ENCODE peak calls at places on chromosome X, in six cellular contexts. X is activated CD8-positive, alpha-beta memory T cell treated with anti-CD3 and anti-CD28 coated beads for 48 hours; W is stimulated activated naive B cell treated with anti-CD40 and anti-IgM and Interleukin-4, amounts not matched to agents 10 μg/mL and 1 μg/mL and 100 μg/mL, for 72 hours; G is AG08396; A is astrocyte of the spinal cord; K is heart left ventricle. F is an unnamed sample.

GRCh38 chrX:40474205-40474626 is 106.6 kb upstream of the ATP6AP2 start:
- DNase-seq in A (peak), G (no peak), W (peak), K (peak), X (no peak), F (no peak)

GRCh38 chrX:136386821-136387220 is 86.1 kb downstream of the ADGRG4 start:
- DNase-seq in K (no peak), X (no peak), G (no peak), W (no peak), A (no peak), F (no peak)

GRCh38 chrX:68292471-68292870 is 140.8 kb downstream of the OPHN1 start:
- DNase-seq in A (peak), K (no peak), W (no peak), X (no peak), G (no peak), F (no peak)

GRCh38 chrX:15336023-15336413 is 695 bp upstream of the PIGA start:
- DNase-seq in W (peak), A (peak), X (no peak), G (peak), K (no peak), F (no peak)

GRCh38 chrX:45784590-45784989 is 583.9 kb upstream of the DIPK2B start:
- DNase-seq in W (no peak), X (no peak), G (no peak), K (no peak), A (no peak), F (no peak)

GRCh38 chrX:74535211-74535621 is 79.2 kb downstream of the RLIM start:
- DNase-seq in K (no peak), W (no peak), A (peak), G (peak), X (no peak), F (no peak)

GRCh38 chrX:9907645-9908387 is 59.3 kb upstream of the CLDN34 start:
- DNase-seq in X (no peak), K (no peak), G (no peak), A (peak), W (no peak), F (peak)

GRCh38 chrX:68895339-68896250 is 66.8 kb downstream of the EFNB1 start:
- DNase-seq in W (no peak), G (peak), A (peak), K (peak), X (no peak), F (no peak)

GRCh38 chrX:68991691-68992345 is 163.0 kb downstream of the EFNB1 start:
- DNase-seq in W (no peak), X (no peak), G (no peak), A (no peak), K (no peak), F (no peak)

GRCh38 chrX:54786972-54787371 is 11.1 kb downstream of the ITIH6 start:
- DNase-seq in A (no peak), W (peak), K (no peak), G (no peak), X (no peak), F (peak)

GRCh38 chrX:136823175-136823574 is 42.4 kb upstream of the ARHGEF6 start:
- DNase-seq in A (peak), X (no peak), W (no peak), G (peak), K (no peak), F (no peak)

GRCh38 chrX:146224442-146224841 is 406.8 kb downstream of the SLITRK2 start:
- DNase-seq in G (no peak), K (no peak), A (no peak), X (no peak), W (no peak), F (peak)

GRCh38 chrX:13647709-13648212 is 5.2 kb upstream of the TCEANC start:
- DNase-seq in G (peak), X (no peak), A (peak), W (no peak), K (peak), F (peak)

GRCh38 chrX:48498374-48498809 is 10.4 kb upstream of the PORCN start:
- DNase-seq in G (peak), W (no peak), X (no peak), A (peak), K (no peak), F (no peak)

GRCh38 chrX:74179071-74179470 is 124.9 kb upstream of the ZCCHC13 start:
- DNase-seq in K (no peak), G (no peak), A (peak), W (no peak), X (no peak), F (no peak)

GRCh38 chrX:120419465-120419864 is 49.6 kb downstream of the LAMP2 start:
- DNase-seq in G (no peak), A (no peak), W (no peak), K (no peak), X (no peak), F (peak)

GRCh38 chrX:150856101-150856500 is 42.4 kb downstream of the CD99L2 start:
- DNase-seq in A (peak), K (no peak), W (no peak), X (no peak), G (no peak), F (no peak)

GRCh38 chrX:108097380-108097779 is 5.8 kb downstream of the ATG4A start:
- DNase-seq in K (no peak), X (no peak), W (no peak), G (no peak), A (no peak), F (no peak)

GRCh38 chrX:73828080-73828720 is 265.2 kb downstream of the CHIC1 start:
- DNase-seq in K (no peak), X (no peak), G (no peak), A (no peak), W (no peak), F (no peak)

GRCh38 chrX:72498782-72499181 is 73.9 kb downstream of the HDAC8 start:
- DNase-seq in A (no peak), G (no peak), W (no peak), K (no peak), X (no peak), F (peak)

GRCh38 chrX:115960440-115961084 is 210.0 kb upstream of the AGTR2 start:
- DNase-seq in X (no peak), K (no peak), A (no peak), G (no peak), W (no peak), F (no peak)

GRCh38 chrX:26203556-26203955 is 11.3 kb downstream of the MAGEB6 start:
- DNase-seq in W (no peak), A (no peak), K (no peak), G (no peak), X (no peak), F (no peak)

GRCh38 chrX:152901816-152902501 is 4.1 kb downstream of the ZNF185 start:
- DNase-seq in A (peak), G (no peak), K (no peak), X (no peak), W (no peak), F (no peak)

GRCh38 chrX:77087529-77088169 is 359.5 kb upstream of the FGF16 start:
- DNase-seq in G (peak), W (no peak), X (no peak), A (peak), K (peak), F (no peak)

GRCh38 chrX:47662144-47662657 is 3.2 kb upstream of the UXT start:
- DNase-seq in K (no peak), W (peak), A (peak), G (peak), X (no peak), F (no peak)

GRCh38 chrX:69152398-69152797 is 12.9 kb downstream of the PJA1 start:
- DNase-seq in A (no peak), K (peak), W (no peak), X (no peak), G (no peak), F (peak)

GRCh38 chrX:68658530-68658929 is 11.1 kb downstream of the STARD8 start:
- DNase-seq in G (peak), K (peak), X (no peak), W (no peak), A (peak), F (no peak)

GRCh38 chrX:47576021-47576898 is 6.0 kb upstream of the TIMP1 start:
- DNase-seq in K (no peak), W (no peak), G (no peak), X (no peak), A (no peak), F (no peak)

GRCh38 chrX:48786341-48786800 is at the start of gene GATA1:
- DNase-seq in A (no peak), K (no peak), G (no peak), X (no peak), W (no peak), F (no peak)

GRCh38 chrX:16870861-16871584 is 861 bp upstream of the RBBP7 start:
- DNase-seq in A (no peak), K (peak), X (no peak), G (no peak), W (peak), F (peak)

GRCh38 chrX:73758253-73758652 is 195.3 kb downstream of the CHIC1 start:
- DNase-seq in A (no peak), X (no peak), W (no peak), G (no peak), K (no peak), F (no peak)

GRCh38 chrX:1601051-1601767 is 9.8 kb downstream of the AKAP17A start:
- DNase-seq in A (no peak), W (no peak), X (no peak), G (no peak), K (no peak), F (no peak)

GRCh38 chrX:105823092-105823454 is 734 bp downstream of the NRK start:
- DNase-seq in X (no peak), G (no peak), K (no peak), A (no peak), W (no peak), F (no peak)

GRCh38 chrX:15299945-15300851 is 15.2 kb downstream of the ASB11 start:
- DNase-seq in X (no peak), W (no peak), K (no peak), G (peak), A (peak), F (peak)

GRCh38 chrX:153321381-153322105 is at the start of gene PNMA6F:
- DNase-seq in A (no peak), W (no peak), K (no peak), X (no peak), G (no peak), F (no peak)

GRCh38 chrX:123432362-123433150 is 248.5 kb downstream of the GRIA3 start:
- DNase-seq in G (no peak), A (no peak), K (no peak), X (no peak), W (no peak), F (no peak)